ENCODE peak calls at places on chromosomes 3 and 15, in seven cellular contexts. One of them, this sample, is unnamed.

GRCh38 chr15:45645026-45645980 is 10.5 kb downstream of the SQOR start:
- DNase-seq in uterus: no peak
- DNase-seq in CD8-positive, alpha-beta T cell: no peak
- DNase-seq in pancreas: no peak
- DNase-seq in H1: no peak
- DNase-seq in ovary: no peak
- DNase-seq in fibroblast of lung: peak; percentile 58
- DNase-seq in this sample: no peak

GRCh38 chr3:96267577-96267976 is 546.8 kb upstream of the EPHA6 start:
- DNase-seq in uterus: no peak
- DNase-seq in CD8-positive, alpha-beta T cell: no peak
- DNase-seq in pancreas: no peak
- DNase-seq in H1: no peak
- DNase-seq in ovary: no peak
- DNase-seq in fibroblast of lung: no peak
- DNase-seq in this sample: no peak

GRCh38 chr15:58548308-58549012 is 116.7 kb downstream of the LIPC start:
- DNase-seq in uterus: no peak
- DNase-seq in CD8-positive, alpha-beta T cell: no peak
- DNase-seq in pancreas: no peak
- DNase-seq in H1: no peak
- DNase-seq in ovary: no peak
- DNase-seq in fibroblast of lung: no peak
- DNase-seq in this sample: no peak

GRCh38 chr15:76349301-76350070 is 12.9 kb downstream of the ISL2 start:
- DNase-seq in uterus: no peak
- DNase-seq in CD8-positive, alpha-beta T cell: no peak
- DNase-seq in pancreas: no peak
- DNase-seq in H1: no peak
- DNase-seq in ovary: no peak
- DNase-seq in fibroblast of lung: no peak
- DNase-seq in this sample: no peak

GRCh38 chr3:8558645-8559044 is 57.0 kb downstream of the LMCD1 start:
- DNase-seq in uterus: no peak
- DNase-seq in CD8-positive, alpha-beta T cell: no peak
- DNase-seq in pancreas: no peak
- DNase-seq in H1: no peak
- DNase-seq in ovary: no peak
- DNase-seq in fibroblast of lung: no peak
- DNase-seq in this sample: no peak

GRCh38 chr3:196726788-196727675 is 12.6 kb upstream of the PAK2 start:
- DNase-seq in uterus: no peak
- DNase-seq in CD8-positive, alpha-beta T cell: no peak
- DNase-seq in pancreas: no peak
- DNase-seq in H1: no peak
- DNase-seq in ovary: no peak
- DNase-seq in fibroblast of lung: peak; percentile 34
- DNase-seq in this sample: no peak

GRCh38 chr3:110456001-110456400 is 615.6 kb upstream of the NECTIN3 start:
- DNase-seq in uterus: no peak
- DNase-seq in CD8-positive, alpha-beta T cell: no peak
- DNase-seq in pancreas: no peak
- DNase-seq in H1: no peak
- DNase-seq in ovary: no peak
- DNase-seq in fibroblast of lung: no peak
- DNase-seq in this sample: no peak

GRCh38 chr3:107928084-107928445 is 162.8 kb downstream of the CD47 start:
- DNase-seq in uterus: no peak
- DNase-seq in CD8-positive, alpha-beta T cell: no peak
- DNase-seq in pancreas: no peak
- DNase-seq in H1: no peak
- DNase-seq in ovary: no peak
- DNase-seq in fibroblast of lung: peak; percentile 35
- DNase-seq in this sample: peak; percentile 11

GRCh38 chr3:114770874-114771273 is 376.2 kb downstream of the ZBTB20 start:
- DNase-seq in uterus: no peak
- DNase-seq in CD8-positive, alpha-beta T cell: no peak
- DNase-seq in pancreas: no peak
- DNase-seq in H1: no peak
- DNase-seq in ovary: no peak
- DNase-seq in fibroblast of lung: peak; percentile 85
- DNase-seq in this sample: no peak

GRCh38 chr15:63019539-63020109 is 22.9 kb upstream of the TPM1 start:
- DNase-seq in uterus: peak; percentile 61
- DNase-seq in CD8-positive, alpha-beta T cell: no peak
- DNase-seq in pancreas: no peak
- DNase-seq in H1: no peak
- DNase-seq in ovary: no peak
- DNase-seq in fibroblast of lung: peak; percentile 84
- DNase-seq in this sample: no peak

GRCh38 chr15:75723171-75723846 is 10.7 kb upstream of the CSPG4 start:
- DNase-seq in uterus: no peak
- DNase-seq in CD8-positive, alpha-beta T cell: no peak
- DNase-seq in pancreas: no peak
- DNase-seq in H1: no peak
- DNase-seq in ovary: no peak
- DNase-seq in fibroblast of lung: no peak
- DNase-seq in this sample: peak; percentile 5

GRCh38 chr3:134602440-134602814 is 48.4 kb downstream of the KY start:
- DNase-seq in uterus: no peak
- DNase-seq in CD8-positive, alpha-beta T cell: no peak
- DNase-seq in pancreas: peak; percentile 5
- DNase-seq in H1: no peak
- DNase-seq in ovary: no peak
- DNase-seq in fibroblast of lung: no peak
- DNase-seq in this sample: no peak

GRCh38 chr3:134350266-134350665 is 24.0 kb downstream of the AMOTL2 start:
- DNase-seq in uterus: no peak
- DNase-seq in CD8-positive, alpha-beta T cell: no peak
- DNase-seq in pancreas: no peak
- DNase-seq in H1: no peak
- DNase-seq in ovary: no peak
- DNase-seq in fibroblast of lung: no peak
- DNase-seq in this sample: no peak

GRCh38 chr3:173395073-173395411 is 2.5 kb upstream of the NLGN1 start:
- DNase-seq in uterus: no peak
- DNase-seq in CD8-positive, alpha-beta T cell: no peak
- DNase-seq in pancreas: no peak
- DNase-seq in H1: no peak
- DNase-seq in ovary: no peak
- DNase-seq in fibroblast of lung: no peak
- DNase-seq in this sample: no peak

GRCh38 chr3:120477826-120478225 is 27.0 kb upstream of the FSTL1 start:
- DNase-seq in uterus: no peak
- DNase-seq in CD8-positive, alpha-beta T cell: no peak
- DNase-seq in pancreas: no peak
- DNase-seq in H1: no peak
- DNase-seq in ovary: no peak
- DNase-seq in fibroblast of lung: no peak
- DNase-seq in this sample: no peak

GRCh38 chr15:82570721-82571519 is 30.7 kb upstream of the RPS17 start:
- DNase-seq in uterus: peak; percentile 17
- DNase-seq in CD8-positive, alpha-beta T cell: no peak
- DNase-seq in pancreas: no peak
- DNase-seq in H1: no peak
- DNase-seq in ovary: no peak
- DNase-seq in fibroblast of lung: peak; percentile 62
- DNase-seq in this sample: no peak

GRCh38 chr3:102006812-102007485 is 157.6 kb downstream of the NFKBIZ start:
- DNase-seq in uterus: peak; percentile 64
- DNase-seq in CD8-positive, alpha-beta T cell: no peak
- DNase-seq in pancreas: peak; percentile 42
- DNase-seq in H1: no peak
- DNase-seq in ovary: no peak
- DNase-seq in fibroblast of lung: peak; percentile 94
- DNase-seq in this sample: no peak

GRCh38 chr15:100847194-100847593 is 32.4 kb upstream of the ALDH1A3 start:
- DNase-seq in uterus: no peak
- DNase-seq in CD8-positive, alpha-beta T cell: no peak
- DNase-seq in pancreas: no peak
- DNase-seq in H1: no peak
- DNase-seq in ovary: no peak
- DNase-seq in fibroblast of lung: no peak
- DNase-seq in this sample: no peak

GRCh38 chr15:84766461-84767005 is 18.1 kb downstream of the ZNF592 start:
- DNase-seq in uterus: no peak
- DNase-seq in CD8-positive, alpha-beta T cell: no peak
- DNase-seq in pancreas: no peak
- DNase-seq in H1: no peak
- DNase-seq in ovary: no peak
- DNase-seq in fibroblast of lung: no peak
- DNase-seq in this sample: no peak

DNA sequence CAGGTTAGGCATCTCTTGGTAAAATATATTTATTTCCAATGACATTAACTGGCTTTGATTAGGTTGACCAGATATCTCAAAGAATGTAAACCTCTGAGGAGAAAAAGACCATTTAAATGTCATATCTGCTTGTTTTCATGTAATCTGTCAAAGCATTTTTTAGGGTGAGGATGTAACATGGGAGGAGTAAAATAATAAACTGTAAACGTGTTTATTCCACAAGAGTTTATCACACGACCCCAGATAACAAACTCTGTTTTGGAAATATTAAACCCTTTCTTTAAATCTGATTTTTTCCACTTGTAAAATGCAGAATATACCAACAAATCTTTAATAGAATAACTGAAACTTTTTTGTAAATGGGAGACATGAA is 1.6 kb downstream of the TM4SF1 start:
- DNase-seq in uterus: no peak
- DNase-seq in CD8-positive, alpha-beta T cell: no peak
- DNase-seq in pancreas: no peak
- DNase-seq in H1: no peak
- DNase-seq in ovary: no peak
- DNase-seq in fibroblast of lung: no peak
- DNase-seq in this sample: no peak
- H3K4me3 ChIP-seq in uterus: no peak overlapping the region
- H3K4me3 ChIP-seq in CD8-positive, alpha-beta T cell: no peak overlapping the region
- H3K4me3 ChIP-seq in pancreas: peak overlapping the region; percentile 41
- H3K4me3 ChIP-seq in H1: no peak overlapping the region
- H3K4me3 ChIP-seq in ovary: no peak overlapping the region
- H3K4me3 ChIP-seq in fibroblast of lung: peak overlapping the region; percentile 74
- H3K4me3 ChIP-seq in this sample: no peak overlapping the region

GRCh38 chr15:38069506-38069905 is 135.1 kb downstream of the TMCO5A start:
- DNase-seq in uterus: peak; percentile 20
- DNase-seq in CD8-positive, alpha-beta T cell: no peak
- DNase-seq in pancreas: no peak
- DNase-seq in H1: no peak
- DNase-seq in ovary: no peak
- DNase-seq in fibroblast of lung: peak; percentile 87
- DNase-seq in this sample: no peak
- H3K4me1 ChIP-seq in uterus: no peaks in the 10 kb centered on the region
- H3K4me1 ChIP-seq in CD8-positive, alpha-beta T cell: peaks cover 8% of the 10 kb centered on the region
- H3K4me1 ChIP-seq in pancreas: no peaks in the 10 kb centered on the region
- H3K4me1 ChIP-seq in H1: no peaks in the 10 kb centered on the region
- H3K4me1 ChIP-seq in ovary: peaks cover 3% of the 10 kb centered on the region
- H3K4me1 ChIP-seq in fibroblast of lung: peaks cover 10% of the 10 kb centered on the region
- H3K4me1 ChIP-seq in this sample: peaks cover 9% of the 10 kb centered on the region

GRCh38 chr3:123397050-123397590 is 51.8 kb downstream of the ADCY5 start:
- DNase-seq in uterus: no peak
- DNase-seq in CD8-positive, alpha-beta T cell: no peak
- DNase-seq in pancreas: no peak
- DNase-seq in H1: no peak
- DNase-seq in ovary: no peak
- DNase-seq in fibroblast of lung: no peak
- DNase-seq in this sample: no peak

GRCh38 chr3:123394391-123395022 is 54.4 kb downstream of the ADCY5 start:
- DNase-seq in uterus: no peak
- DNase-seq in CD8-positive, alpha-beta T cell: no peak
- DNase-seq in pancreas: no peak
- DNase-seq in H1: no peak
- DNase-seq in ovary: no peak
- DNase-seq in fibroblast of lung: no peak
- DNase-seq in this sample: no peak

GRCh38 chr3:123396171-123397049 is 52.5 kb downstream of the ADCY5 start:
- DNase-seq in uterus: no peak
- DNase-seq in CD8-positive, alpha-beta T cell: no peak
- DNase-seq in pancreas: no peak
- DNase-seq in H1: no peak
- DNase-seq in ovary: no peak
- DNase-seq in fibroblast of lung: no peak
- DNase-seq in this sample: no peak

GRCh38 chr3:123392871-123393620 is 55.8 kb downstream of the ADCY5 start:
- DNase-seq in uterus: no peak
- DNase-seq in CD8-positive, alpha-beta T cell: no peak
- DNase-seq in pancreas: no peak
- DNase-seq in H1: no peak
- DNase-seq in ovary: no peak
- DNase-seq in fibroblast of lung: no peak
- DNase-seq in this sample: no peak

DNA sequence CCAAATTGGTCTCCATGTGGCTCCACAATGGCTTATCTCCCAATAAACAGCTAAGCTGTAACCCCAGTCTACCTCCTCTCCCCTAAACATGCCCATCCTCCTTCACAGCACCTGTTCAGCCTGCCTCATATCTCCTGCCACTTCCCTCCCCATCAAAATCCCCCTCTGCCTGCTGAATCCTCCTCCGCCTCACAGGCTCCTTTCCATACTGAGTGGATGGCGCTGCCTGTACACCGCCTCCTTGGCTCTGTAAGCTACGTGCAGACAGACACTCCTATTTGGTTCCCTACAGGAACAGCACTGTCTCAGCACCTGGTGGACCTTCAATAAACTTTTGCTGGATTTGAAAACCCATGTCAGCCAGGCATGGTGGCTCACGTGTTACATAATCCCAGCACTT is 53.7 kb downstream of the ADCY5 start:
- DNase-seq in uterus: no peak
- DNase-seq in CD8-positive, alpha-beta T cell: no peak
- DNase-seq in pancreas: no peak
- DNase-seq in H1: no peak
- DNase-seq in ovary: no peak
- DNase-seq in fibroblast of lung: no peak
- DNase-seq in this sample: no peak
- H3K4me3 ChIP-seq in uterus: no peak overlapping the region
- H3K4me3 ChIP-seq in CD8-positive, alpha-beta T cell: no peak overlapping the region
- H3K4me3 ChIP-seq in pancreas: no peak overlapping the region
- H3K4me3 ChIP-seq in H1: no peak overlapping the region
- H3K4me3 ChIP-seq in ovary: no peak overlapping the region
- H3K4me3 ChIP-seq in fibroblast of lung: no peak overlapping the region
- H3K4me3 ChIP-seq in this sample: no peak overlapping the region

DNA sequence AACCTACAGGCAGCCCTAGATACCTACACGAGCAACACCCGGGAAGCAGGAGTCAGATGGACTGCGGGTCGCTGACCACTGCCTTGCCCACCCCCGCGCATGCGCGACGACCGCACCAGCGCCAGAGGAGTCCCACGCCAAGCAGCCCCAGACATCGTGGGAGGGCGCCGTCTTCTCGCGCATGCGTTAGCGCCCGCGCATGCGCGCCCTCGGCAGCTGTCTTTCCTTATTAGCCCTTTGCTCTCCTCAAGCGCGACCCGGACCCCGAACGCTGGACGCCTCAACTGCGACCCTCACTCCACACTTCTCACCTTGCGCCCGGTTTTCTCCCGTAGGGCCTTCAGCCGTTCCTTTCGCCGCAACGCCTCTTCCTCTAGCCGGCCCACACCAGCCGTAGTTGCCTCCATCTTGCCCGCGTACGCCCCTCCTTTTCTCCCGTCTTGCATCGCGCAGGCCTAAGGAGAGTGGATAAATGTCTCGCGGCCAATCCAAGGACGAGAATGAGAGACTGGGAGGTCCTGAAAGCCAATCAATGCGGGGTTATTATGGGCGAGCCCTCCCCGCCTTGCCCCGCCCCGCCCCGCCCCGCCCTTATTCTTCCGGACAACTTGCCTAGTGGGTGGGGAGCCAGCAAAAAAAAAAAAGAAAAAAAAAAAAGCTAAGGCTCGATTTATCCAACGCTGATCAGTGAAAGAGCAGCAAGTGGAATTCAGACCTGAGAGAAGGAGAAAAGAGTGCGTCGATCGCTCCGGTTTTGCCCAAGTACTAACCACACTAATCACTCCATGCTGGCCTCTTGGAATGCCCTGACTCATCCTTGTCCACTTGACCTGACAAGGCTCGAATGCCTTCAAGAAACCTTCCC is at the start of gene CCDC12:
- DNase-seq in uterus: peak; percentile 97
- DNase-seq in CD8-positive, alpha-beta T cell: peak; percentile 86
- DNase-seq in pancreas: peak; percentile 97
- DNase-seq in H1: peak; percentile 84
- DNase-seq in ovary: peak; percentile 92
- DNase-seq in fibroblast of lung: peak; percentile 99
- DNase-seq in this sample: peak; percentile 86
- H3K4me1 ChIP-seq in uterus: no peaks in the 10 kb centered on the region
- H3K4me1 ChIP-seq in CD8-positive, alpha-beta T cell: peaks cover 65% of the 10 kb centered on the region
- H3K4me1 ChIP-seq in pancreas: peaks cover 5% of the 10 kb centered on the region
- H3K4me1 ChIP-seq in H1: peaks cover 11% of the 10 kb centered on the region
- H3K4me1 ChIP-seq in ovary: peaks cover 5% of the 10 kb centered on the region
- H3K4me1 ChIP-seq in fibroblast of lung: peaks cover 7% of the 10 kb centered on the region
- H3K4me1 ChIP-seq in this sample: no peaks in the 10 kb centered on the region

This sample was measured in BE2C.